ENCODE peak calls at places on chromosomes 3 and 15, in seven cellular contexts. L is transverse colon; S is PC-9; V is CD8-positive, alpha-beta T cell; K is gastrocnemius medialis; J is RWPE2; Z is GM12878. W is an unnamed sample. For H3K27me3, the result is how much of the 10 kb centered on the place peaks cover.

GRCh38 chr3:171307988-171308387 is 152.2 kb downstream of the TNIK start:
- DNase-seq in L (no peak), K (no peak), S (no peak), J (no peak), V (no peak), Z (no peak), W (no peak)

GRCh38 chr15:98455899-98456298 is 192.4 kb upstream of the IGF1R start:
- DNase-seq in S (peak), V (no peak), K (no peak), L (no peak), Z (no peak), J (no peak), W (no peak)

GRCh38 chr3:29170894-29171582 is 109.8 kb upstream of the RBMS3 start:
- DNase-seq in Z (no peak), L (no peak), S (no peak), J (no peak), K (no peak), V (no peak), W (no peak)

GRCh38 chr3:40166997-40167396 is 142.5 kb upstream of the EIF1B start:
- DNase-seq in Z (no peak), K (no peak), J (no peak), L (no peak), V (no peak), S (no peak), W (no peak)

GRCh38 chr3:178947738-178948137 is 123.9 kb downstream of the ZMAT3 start:
- DNase-seq in K (no peak), J (no peak), S (no peak), V (no peak), Z (no peak), L (no peak), W (no peak)

GRCh38 chr3:127762077-127762786 is 60.1 kb downstream of the MGLL start:
- DNase-seq in L (peak), S (no peak), Z (peak), K (no peak), V (no peak), J (no peak), W (no peak)

GRCh38 chr3:128075516-128076464 is 23.6 kb downstream of the SEC61A1 start:
- DNase-seq in K (peak), Z (no peak), S (no peak), L (peak), V (peak), J (no peak), W (no peak)

GRCh38 chr3:22977650-22978289 is 225.4 kb upstream of the UBE2E2 start:
- DNase-seq in V (no peak), Z (no peak), S (no peak), K (no peak), L (no peak), J (no peak), W (no peak)

GRCh38 chr15:29337156-29337959 is 67.7 kb upstream of the NSMCE3 start:
- DNase-seq in Z (no peak), L (no peak), V (no peak), S (no peak), J (no peak), K (no peak), W (no peak)

GRCh38 chr3:25335429-25335828 is 92.6 kb upstream of the RARB start:
- DNase-seq in Z (no peak), K (no peak), V (no peak), S (no peak), L (no peak), J (no peak), W (no peak)

GRCh38 chr3:64563776-64564175 is 124.0 kb downstream of the ADAMTS9 start:
- DNase-seq in J (no peak), Z (no peak), L (no peak), S (no peak), K (no peak), V (no peak), W (no peak)

DNA sequence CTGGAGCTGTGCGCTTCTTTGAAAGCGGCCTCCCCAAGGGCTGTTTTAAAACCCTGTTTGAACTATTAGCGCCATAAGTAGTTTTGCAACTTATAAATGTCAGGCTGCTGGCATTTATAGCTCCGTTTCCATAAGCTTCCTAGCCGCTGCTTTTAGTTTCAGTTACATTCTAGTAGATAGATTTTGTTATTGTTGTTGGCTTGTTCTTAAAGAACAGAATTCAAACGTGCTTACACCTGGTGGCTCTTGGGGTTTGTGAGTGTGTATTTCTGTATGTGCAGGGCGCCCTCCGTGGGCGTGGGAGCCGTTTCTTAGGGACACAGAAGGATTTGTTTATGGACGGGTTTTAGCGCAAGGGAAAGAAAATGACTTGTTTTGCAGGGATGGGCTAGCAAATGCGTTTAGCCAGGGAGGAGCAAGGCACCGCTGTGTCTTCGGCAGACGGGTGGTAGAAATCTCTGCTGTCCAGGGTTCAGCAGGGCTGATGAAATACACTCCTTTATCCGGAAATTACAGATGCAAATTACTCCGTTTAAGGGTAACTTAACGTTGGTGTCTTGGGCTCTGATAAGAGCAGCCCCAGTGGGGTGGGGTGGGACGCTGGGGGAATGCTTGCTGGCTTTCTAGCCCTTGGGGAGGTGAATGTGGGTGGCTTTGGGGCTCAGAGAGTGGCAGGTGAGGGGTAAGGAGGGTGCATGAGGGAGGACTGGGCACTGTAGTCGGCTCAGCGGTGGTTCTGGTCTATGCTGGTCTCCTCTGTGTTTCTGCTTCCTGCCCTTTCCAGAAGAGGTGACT is 701 bp downstream of the SV2B start:
- DNase-seq in L (no peak), S (no peak), K (no peak), J (no peak), V (no peak), Z (no peak), W (no peak)
- H3K27me3 ChIP-seq in L (half or more), S (half or more), K (under half), J (half or more), V (under half), Z (under half), W (under half)

GRCh38 chr15:69375151-69375790 is 38.9 kb upstream of the KIF23 start:
- DNase-seq in V (no peak), L (no peak), J (peak), S (no peak), Z (no peak), K (no peak), W (no peak)
- TF ChIP-seq CTCF in V (no peak), L (no peak), J (no peak), S (no peak), Z (no peak), K (no peak), W (no peak)

GRCh38 chr15:51750942-51751686 is at the start of gene TMOD2:
- DNase-seq in J (no peak), Z (no peak), V (peak), K (no peak), L (peak), S (no peak), W (no peak)

GRCh38 chr15:51754267-51754666 is 2.9 kb downstream of the TMOD2 start:
- DNase-seq in S (no peak), V (no peak), J (no peak), K (no peak), L (no peak), Z (no peak), W (no peak)

GRCh38 chr15:51751687-51752683 is 588 bp downstream of the TMOD2 start:
- DNase-seq in V (no peak), L (peak), S (no peak), J (no peak), K (no peak), Z (no peak), W (no peak)

GRCh38 chr15:51750186-51750585 is 1.2 kb upstream of the TMOD2 start:
- DNase-seq in K (no peak), J (no peak), V (no peak), Z (no peak), L (no peak), S (no peak), W (no peak)

DNA sequence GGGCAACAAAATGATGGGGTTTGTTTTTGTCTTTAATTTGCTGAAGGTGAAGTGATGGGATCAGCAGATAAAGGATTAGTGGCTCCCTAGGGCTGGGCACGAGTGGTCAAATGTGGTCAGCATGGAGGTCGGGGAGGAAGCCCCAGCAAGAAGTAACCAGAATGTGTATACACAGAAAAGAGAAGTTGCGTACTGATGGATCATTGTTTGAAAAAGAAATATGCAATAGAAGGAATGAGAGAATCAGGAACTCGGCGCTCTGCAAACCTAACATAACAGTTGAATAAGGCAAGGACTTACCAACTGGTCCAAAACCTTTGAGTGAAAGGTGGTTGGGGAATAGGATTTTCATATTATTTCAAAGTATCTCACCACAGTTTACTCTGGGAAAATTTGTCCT is 1.5 kb downstream of the TMOD2 start:
- DNase-seq in Z (no peak), K (no peak), S (no peak), J (no peak), V (no peak), L (no peak), W (no peak)
- H3K27me3 ChIP-seq in Z (under half), K (under half), S (under half), J (under half), V (under half), L (under half), W (under half)

DNA sequence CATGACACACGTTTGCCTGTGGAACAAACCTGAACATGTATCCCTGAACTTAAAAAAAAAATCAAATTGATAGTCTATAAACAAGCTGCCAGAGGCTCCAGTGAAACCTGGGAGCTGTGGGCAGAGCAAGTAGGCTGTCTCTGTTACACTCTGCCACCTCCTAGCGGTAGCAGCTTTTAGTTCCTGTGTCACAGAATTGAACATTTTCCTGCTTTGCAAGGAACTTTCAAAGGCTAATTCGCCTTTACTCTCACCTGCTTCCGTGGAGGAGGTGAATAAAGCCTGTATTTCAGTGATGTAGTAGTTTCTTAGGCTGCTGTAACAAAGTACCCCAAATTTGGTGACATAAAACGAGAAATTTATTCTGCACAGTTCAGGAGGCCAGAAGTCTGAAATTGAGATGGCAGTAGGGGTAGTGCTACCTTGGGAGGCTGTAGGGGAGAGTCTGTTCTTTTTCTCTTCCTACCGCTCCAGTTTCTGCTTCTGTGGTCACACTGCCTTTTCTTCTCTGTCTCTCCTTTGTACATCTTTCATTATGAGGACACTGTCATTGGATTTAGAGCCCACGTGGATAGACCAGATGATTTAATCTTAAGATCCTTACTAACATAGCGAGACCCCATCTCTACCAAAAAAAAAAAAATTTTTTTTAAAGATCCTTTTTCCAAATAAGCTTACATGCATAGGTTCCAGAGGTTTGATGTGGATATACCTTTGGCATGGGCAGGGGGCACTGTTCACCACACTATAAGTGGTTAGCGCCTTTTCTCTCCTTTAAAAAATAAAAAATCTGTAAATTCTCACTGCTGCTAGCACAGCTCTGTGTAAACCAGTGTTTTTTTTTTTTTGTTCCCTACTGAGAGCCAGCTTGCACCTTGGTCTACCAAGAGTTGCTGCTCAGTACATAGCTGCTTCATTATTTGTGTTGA is 25.3 kb downstream of the FBXO22 start:
- DNase-seq in V (no peak), S (no peak), J (no peak), Z (no peak), K (no peak), L (peak), W (no peak)
- TF ChIP-seq CTCF in V (no peak), S (peak), J (peak), Z (peak), K (no peak), L (no peak), W (peak)

GRCh38 chr15:76062282-76062681 is 2.5 kb downstream of the TMEM266 start:
- DNase-seq in K (no peak), Z (no peak), J (no peak), L (no peak), S (no peak), V (no peak), W (no peak)
- H3K27me3 ChIP-seq in K (under half), Z (under half), J (half or more), L (half or more), S (under half), V (under half), W (under half)

DNA sequence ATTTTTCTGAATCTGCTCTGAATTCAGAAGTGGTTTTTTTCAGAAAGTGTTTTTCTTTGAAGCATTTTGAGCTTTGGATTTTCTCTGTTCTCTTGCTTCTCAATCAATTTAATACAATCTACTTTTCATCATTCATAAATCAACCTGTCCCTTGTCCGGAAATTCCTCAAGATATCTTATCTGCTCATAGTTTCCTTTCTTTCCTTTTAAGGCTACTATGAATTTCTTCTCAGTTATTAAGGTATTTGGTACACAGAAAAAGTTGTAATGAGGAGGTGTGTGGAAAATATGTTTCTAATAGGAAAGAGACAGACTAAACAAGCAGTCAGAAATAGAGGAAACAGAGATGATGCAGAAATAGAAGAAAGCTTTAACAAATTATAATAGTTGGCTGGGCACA is 14.4 kb downstream of the CGGBP1 start:
- DNase-seq in S (no peak), K (no peak), V (no peak), Z (no peak), J (no peak), L (no peak), W (no peak)
- TF ChIP-seq CTCF in S (no peak), K (no peak), V (no peak), Z (no peak), J (no peak), L (no peak), W (no peak)

GRCh38 chr15:70182858-70183695 is 85.4 kb upstream of the TLE3 start:
- DNase-seq in V (no peak), K (no peak), S (no peak), Z (no peak), J (no peak), L (no peak), W (no peak)
- H3K27me3 ChIP-seq in V (under half), K (under half), S (under half), Z (under half), J (under half), L (under half), W (under half)

GRCh38 chr3:140580746-140581145 is 97.1 kb upstream of the TRIM42 start:
- DNase-seq in Z (no peak), S (no peak), J (no peak), V (no peak), K (no peak), L (no peak), W (peak)

GRCh38 chr3:140576444-140576843 is 101.4 kb upstream of the TRIM42 start:
- DNase-seq in J (no peak), Z (no peak), V (no peak), L (no peak), K (no peak), S (no peak), W (no peak)

GRCh38 chr3:140577911-140578310 is 100.0 kb upstream of the TRIM42 start:
- DNase-seq in L (no peak), V (no peak), Z (no peak), S (no peak), K (no peak), J (no peak), W (no peak)

GRCh38 chr3:140584549-140584948 is 93.3 kb upstream of the TRIM42 start:
- DNase-seq in J (no peak), K (no peak), V (no peak), L (no peak), S (no peak), Z (no peak), W (no peak)

GRCh38 chr3:140579260-140579659 is 98.6 kb upstream of the TRIM42 start:
- DNase-seq in Z (no peak), S (no peak), J (no peak), L (no peak), K (no peak), V (no peak), W (no peak)
- TF ChIP-seq CTCF in Z (no peak), S (peak), J (no peak), L (no peak), K (peak), V (no peak), W (no peak)

GRCh38 chr3:137760341-137761098 is 3.6 kb upstream of the SOX14 start:
- DNase-seq in Z (no peak), V (no peak), J (no peak), S (no peak), K (no peak), L (no peak), W (no peak)
- H3K27me3 ChIP-seq in Z (under half), V (under half), J (half or more), S (under half), K (half or more), L (half or more), W (half or more)

W was measured in kidney epithelial cell.